ENCODE peak calls at places on chromosomes 11 and 22, in six cellular contexts. One of them, this sample, is unnamed.
A peak's percentile ranks its signal among the peaks of the same experiment; 100 is the strongest.

GRCh38 chr11:69257838-69258658 is 35.9 kb upstream of the MYEOV start:
- DNase-seq in NCI-H524: no peak
- DNase-seq in T-helper 1 cell: no peak
- DNase-seq in EH: no peak
- DNase-seq in OCI-LY7: no peak
- DNase-seq in NAMALWA: no peak
- DNase-seq in this sample: no peak

GRCh38 chr11:44555031-44555800 is 10.2 kb upstream of the CD82 start:
- DNase-seq in NCI-H524: no peak
- DNase-seq in T-helper 1 cell: no peak
- DNase-seq in EH: no peak
- DNase-seq in OCI-LY7: no peak
- DNase-seq in NAMALWA: no peak
- DNase-seq in this sample: no peak

GRCh38 chr22:24284747-24285203 is 14.1 kb downstream of the SPECC1L start:
- DNase-seq in NCI-H524: no peak
- DNase-seq in T-helper 1 cell: no peak
- DNase-seq in EH: peak; percentile 69
- DNase-seq in OCI-LY7: no peak
- DNase-seq in NAMALWA: no peak
- DNase-seq in this sample: no peak

GRCh38 chr11:118908931-118909618 is 16.7 kb downstream of the BCL9L start:
- DNase-seq in NCI-H524: peak; percentile 94
- DNase-seq in T-helper 1 cell: no peak
- DNase-seq in EH: peak; percentile 96
- DNase-seq in OCI-LY7: no peak
- DNase-seq in NAMALWA: no peak
- DNase-seq in this sample: peak; percentile 82

GRCh38 chr11:78815631-78816232 is 241.1 kb upstream of the NARS2 start:
- DNase-seq in NCI-H524: no peak
- DNase-seq in T-helper 1 cell: no peak
- DNase-seq in EH: no peak
- DNase-seq in OCI-LY7: no peak
- DNase-seq in NAMALWA: no peak
- DNase-seq in this sample: no peak

GRCh38 chr11:14149683-14150082 is 187.2 kb downstream of the SPON1 start:
- DNase-seq in NCI-H524: no peak
- DNase-seq in T-helper 1 cell: no peak
- DNase-seq in EH: no peak
- DNase-seq in OCI-LY7: no peak
- DNase-seq in NAMALWA: no peak
- DNase-seq in this sample: no peak

GRCh38 chr22:41848468-41848867 is 15.6 kb downstream of the SREBF2 start:
- DNase-seq in NCI-H524: no peak
- DNase-seq in T-helper 1 cell: no peak
- DNase-seq in EH: no peak
- DNase-seq in OCI-LY7: no peak
- DNase-seq in NAMALWA: no peak
- DNase-seq in this sample: no peak

GRCh38 chr22:22884010-22884887 is 3.4 kb upstream of the IGLL5 start:
- DNase-seq in NCI-H524: no peak
- DNase-seq in T-helper 1 cell: peak; percentile 29
- DNase-seq in EH: peak; percentile 62
- DNase-seq in OCI-LY7: peak; percentile 90
- DNase-seq in NAMALWA: peak; percentile 89
- DNase-seq in this sample: no peak

GRCh38 chr22:37894939-37895670 is 11.0 kb upstream of the MICALL1 start:
- DNase-seq in NCI-H524: no peak
- DNase-seq in T-helper 1 cell: no peak
- DNase-seq in EH: no peak
- DNase-seq in OCI-LY7: no peak
- DNase-seq in NAMALWA: no peak
- DNase-seq in this sample: no peak

GRCh38 chr11:203945-204586 is 3.1 kb downstream of the BET1L start:
- DNase-seq in NCI-H524: no peak
- DNase-seq in T-helper 1 cell: no peak
- DNase-seq in EH: no peak
- DNase-seq in OCI-LY7: no peak
- DNase-seq in NAMALWA: no peak
- DNase-seq in this sample: no peak

GRCh38 chr11:20688761-20689160 is 19.4 kb downstream of the NELL1 start:
- DNase-seq in NCI-H524: no peak
- DNase-seq in T-helper 1 cell: no peak
- DNase-seq in EH: no peak
- DNase-seq in OCI-LY7: no peak
- DNase-seq in NAMALWA: no peak
- DNase-seq in this sample: no peak

GRCh38 chr11:47641585-47642098 is 717 bp downstream of the MTCH2 start:
- DNase-seq in NCI-H524: no peak
- DNase-seq in T-helper 1 cell: no peak
- DNase-seq in EH: peak; percentile 19
- DNase-seq in OCI-LY7: peak; percentile 7
- DNase-seq in NAMALWA: peak; percentile 42
- DNase-seq in this sample: no peak

GRCh38 chr22:30474683-30475424 is 3.0 kb upstream of the SEC14L3 start:
- DNase-seq in NCI-H524: no peak
- DNase-seq in T-helper 1 cell: no peak
- DNase-seq in EH: no peak
- DNase-seq in OCI-LY7: no peak
- DNase-seq in NAMALWA: peak; percentile 37
- DNase-seq in this sample: peak; percentile 44

GRCh38 chr11:125372088-125372487 is 124.0 kb downstream of the FEZ1 start:
- DNase-seq in NCI-H524: no peak
- DNase-seq in T-helper 1 cell: no peak
- DNase-seq in EH: no peak
- DNase-seq in OCI-LY7: no peak
- DNase-seq in NAMALWA: no peak
- DNase-seq in this sample: no peak

GRCh38 chr11:88484873-88485621 is 147.5 kb upstream of the CTSC start:
- DNase-seq in NCI-H524: no peak
- DNase-seq in T-helper 1 cell: no peak
- DNase-seq in EH: peak; percentile 43
- DNase-seq in OCI-LY7: peak; percentile 55
- DNase-seq in NAMALWA: peak; percentile 73
- DNase-seq in this sample: no peak

GRCh38 chr11:86459002-86459385 is 84.3 kb downstream of the CCDC81 start:
- DNase-seq in NCI-H524: no peak
- DNase-seq in T-helper 1 cell: no peak
- DNase-seq in EH: peak; percentile 71
- DNase-seq in OCI-LY7: no peak
- DNase-seq in NAMALWA: no peak
- DNase-seq in this sample: no peak

GRCh38 chr11:15118431-15118830 is 3.7 kb downstream of the INSC start:
- DNase-seq in NCI-H524: no peak
- DNase-seq in T-helper 1 cell: no peak
- DNase-seq in EH: no peak
- DNase-seq in OCI-LY7: no peak
- DNase-seq in NAMALWA: no peak
- DNase-seq in this sample: no peak

GRCh38 chr22:49180683-49181024 is 647.0 kb downstream of the BRD1 start:
- DNase-seq in NCI-H524: no peak
- DNase-seq in T-helper 1 cell: no peak
- DNase-seq in EH: no peak
- DNase-seq in OCI-LY7: no peak
- DNase-seq in NAMALWA: no peak
- DNase-seq in this sample: no peak

GRCh38 chr22:36371920-36372319 is 15.8 kb downstream of the MYH9 start:
- DNase-seq in NCI-H524: no peak
- DNase-seq in T-helper 1 cell: no peak
- DNase-seq in EH: no peak
- DNase-seq in OCI-LY7: no peak
- DNase-seq in NAMALWA: no peak
- DNase-seq in this sample: no peak

GRCh38 chr11:11263238-11264030 is 89.6 kb downstream of the CSNK2A3 start:
- DNase-seq in NCI-H524: no peak
- DNase-seq in T-helper 1 cell: no peak
- DNase-seq in EH: peak; percentile 34
- DNase-seq in OCI-LY7: no peak
- DNase-seq in NAMALWA: no peak
- DNase-seq in this sample: peak; percentile 8

GRCh38 chr11:9906043-9906791 is 242.3 kb downstream of the SWAP70 start:
- DNase-seq in NCI-H524: no peak
- DNase-seq in T-helper 1 cell: no peak
- DNase-seq in EH: peak; percentile 99
- DNase-seq in OCI-LY7: no peak
- DNase-seq in NAMALWA: no peak
- DNase-seq in this sample: no peak

GRCh38 chr22:27790396-27791216 is 10.9 kb downstream of the MN1 start:
- DNase-seq in NCI-H524: no peak
- DNase-seq in T-helper 1 cell: no peak
- DNase-seq in EH: no peak
- DNase-seq in OCI-LY7: no peak
- DNase-seq in NAMALWA: no peak
- DNase-seq in this sample: no peak

GRCh38 chr22:24432059-24432853 is 4.9 kb downstream of the ADORA2A start:
- DNase-seq in NCI-H524: no peak
- DNase-seq in T-helper 1 cell: no peak
- DNase-seq in EH: peak; percentile 53
- DNase-seq in OCI-LY7: peak; percentile 72
- DNase-seq in NAMALWA: peak; percentile 54
- DNase-seq in this sample: no peak

GRCh38 chr11:2536440-2536989 is 91.7 kb downstream of the KCNQ1 start:
- DNase-seq in NCI-H524: no peak
- DNase-seq in T-helper 1 cell: peak; percentile 4
- DNase-seq in EH: no peak
- DNase-seq in OCI-LY7: no peak
- DNase-seq in NAMALWA: no peak
- DNase-seq in this sample: no peak

GRCh38 chr11:73186886-73187285 is 31.2 kb upstream of the P2RY2 start:
- DNase-seq in NCI-H524: no peak
- DNase-seq in T-helper 1 cell: no peak
- DNase-seq in EH: no peak
- DNase-seq in OCI-LY7: no peak
- DNase-seq in NAMALWA: no peak
- DNase-seq in this sample: no peak

GRCh38 chr22:36299911-36300310 is 47.0 kb downstream of the APOL1 start:
- DNase-seq in NCI-H524: no peak
- DNase-seq in T-helper 1 cell: no peak
- DNase-seq in EH: no peak
- DNase-seq in OCI-LY7: no peak
- DNase-seq in NAMALWA: no peak
- DNase-seq in this sample: no peak

GRCh38 chr11:64181506-64182411 is 4.2 kb upstream of the STIP1 start:
- DNase-seq in NCI-H524: peak; percentile 65
- DNase-seq in T-helper 1 cell: no peak
- DNase-seq in EH: peak; percentile 96
- DNase-seq in OCI-LY7: peak; percentile 78
- DNase-seq in NAMALWA: peak; percentile 77
- DNase-seq in this sample: peak; percentile 47

GRCh38 chr22:49206281-49206680 is 621.4 kb downstream of the BRD1 start:
- DNase-seq in NCI-H524: no peak
- DNase-seq in T-helper 1 cell: no peak
- DNase-seq in EH: no peak
- DNase-seq in OCI-LY7: no peak
- DNase-seq in NAMALWA: no peak
- DNase-seq in this sample: no peak

GRCh38 chr11:19597876-19598275 is 114.8 kb upstream of the NAV2 start:
- DNase-seq in NCI-H524: no peak
- DNase-seq in T-helper 1 cell: no peak
- DNase-seq in EH: peak; percentile 64
- DNase-seq in OCI-LY7: no peak
- DNase-seq in NAMALWA: no peak
- DNase-seq in this sample: no peak

GRCh38 chr11:103633819-103634590 is 402.4 kb upstream of the DDI1 start:
- DNase-seq in NCI-H524: no peak
- DNase-seq in T-helper 1 cell: no peak
- DNase-seq in EH: peak; percentile 22
- DNase-seq in OCI-LY7: no peak
- DNase-seq in NAMALWA: no peak
- DNase-seq in this sample: no peak

GRCh38 chr11:123357990-123358827 is 71.9 kb upstream of the GRAMD1B start:
- DNase-seq in NCI-H524: peak; percentile 43
- DNase-seq in T-helper 1 cell: no peak
- DNase-seq in EH: peak; percentile 34
- DNase-seq in OCI-LY7: no peak
- DNase-seq in NAMALWA: no peak
- DNase-seq in this sample: no peak

GRCh38 chr11:93573184-93573583 is 30.0 kb upstream of the SMCO4 start:
- DNase-seq in NCI-H524: no peak
- DNase-seq in T-helper 1 cell: no peak
- DNase-seq in EH: peak; percentile 54
- DNase-seq in OCI-LY7: no peak
- DNase-seq in NAMALWA: no peak
- DNase-seq in this sample: no peak

GRCh38 chr11:120064341-120064740 is 73.6 kb downstream of the TRIM29 start:
- DNase-seq in NCI-H524: no peak
- DNase-seq in T-helper 1 cell: no peak
- DNase-seq in EH: no peak
- DNase-seq in OCI-LY7: no peak
- DNase-seq in NAMALWA: no peak
- DNase-seq in this sample: no peak

GRCh38 chr11:73650400-73650799 is 4.0 kb downstream of the PLEKHB1 start:
- DNase-seq in NCI-H524: no peak
- DNase-seq in T-helper 1 cell: no peak
- DNase-seq in EH: no peak
- DNase-seq in OCI-LY7: no peak
- DNase-seq in NAMALWA: no peak
- DNase-seq in this sample: no peak

GRCh38 chr11:32890843-32891656 is 1.6 kb upstream of the QSER1 start:
- DNase-seq in NCI-H524: no peak
- DNase-seq in T-helper 1 cell: no peak
- DNase-seq in EH: no peak
- DNase-seq in OCI-LY7: peak; percentile 12
- DNase-seq in NAMALWA: no peak
- DNase-seq in this sample: no peak

GRCh38 chr11:62504158-62504973 is 42.2 kb downstream of the AHNAK start:
- DNase-seq in NCI-H524: no peak
- DNase-seq in T-helper 1 cell: no peak
- DNase-seq in EH: no peak
- DNase-seq in OCI-LY7: no peak
- DNase-seq in NAMALWA: no peak
- DNase-seq in this sample: no peak

GRCh38 chr11:70212227-70212811 is 9.2 kb downstream of the FADD start:
- DNase-seq in NCI-H524: no peak
- DNase-seq in T-helper 1 cell: no peak
- DNase-seq in EH: no peak
- DNase-seq in OCI-LY7: no peak
- DNase-seq in NAMALWA: no peak
- DNase-seq in this sample: no peak

This sample was measured in NCI-H2171.